ENCODE peak calls at places on chromosomes 13 and 19, in six cellular contexts. O, K, U, M, Z and C are unnamed samples.

GRCh38 chr19:57317503-57317902 is 2.8 kb upstream of the ZNF543 start:
- DNase-seq in K (no peak), Z (no peak), M (no peak), O (no peak), U (peak; percentile 23), C (no peak)

GRCh38 chr19:15463865-15464371 is 426 bp downstream of the RASAL3 start:
- DNase-seq in U (peak; percentile 70), M (no peak), O (peak; percentile 63), Z (peak; percentile 81), K (no peak), C (no peak)

GRCh38 chr13:32019612-32020233 is 11.9 kb upstream of the FRY start:
- DNase-seq in Z (peak; percentile 15), U (peak; percentile 37), M (peak; percentile 51), O (no peak), K (peak; percentile 53), C (peak; percentile 58)

GRCh38 chr19:48728882-48729645 is 9.5 kb upstream of the MAMSTR start:
- DNase-seq in U (peak; percentile 76), Z (no peak), K (no peak), M (no peak), O (no peak), C (no peak)

GRCh38 chr13:24271611-24272451 is 37.5 kb upstream of the C1QTNF9 start:
- DNase-seq in O (no peak), Z (peak; percentile 57), K (no peak), U (no peak), M (peak; percentile 68), C (peak; percentile 74)

GRCh38 chr19:4523306-4524110 is 5.2 kb upstream of the PLIN4 start:
- DNase-seq in K (peak; percentile 47), Z (no peak), M (peak; percentile 41), U (peak; percentile 93), O (peak; percentile 64), C (no peak)

GRCh38 chr19:47573076-47574026 is at the start of gene ZNF541:
- DNase-seq in U (peak; percentile 74), O (peak; percentile 81), M (no peak), K (peak; percentile 51), Z (peak; percentile 74), C (no peak)

GRCh38 chr13:32883501-32883900 is 132.7 kb upstream of the KL start:
- DNase-seq in O (no peak), K (peak; percentile 72), U (no peak), M (no peak), Z (no peak), C (no peak)

GRCh38 chr19:39031368-39032163 is 783 bp downstream of the FBXO27 start:
- DNase-seq in Z (peak; percentile 87), O (peak; percentile 94), M (peak; percentile 68), K (peak; percentile 100), U (peak; percentile 99), C (no peak)

GRCh38 chr19:48271531-48272151 is 1.8 kb downstream of the ZNF114 start:
- DNase-seq in Z (peak; percentile 21), M (peak; percentile 41), O (peak; percentile 66), U (peak; percentile 88), K (peak; percentile 86), C (no peak)

GRCh38 chr13:40254394-40254793 is 412.0 kb downstream of the FOXO1 start:
- DNase-seq in K (no peak), Z (no peak), O (no peak), M (no peak), U (no peak), C (no peak)

GRCh38 chr13:45941261-45941660 is 89.7 kb upstream of the SIAH3 start:
- DNase-seq in M (no peak), K (no peak), U (no peak), Z (no peak), O (no peak), C (peak; percentile 30)

GRCh38 chr13:46341112-46341711 is 45.8 kb downstream of the RUBCNL start:
- DNase-seq in Z (peak; percentile 44), M (peak; percentile 87), U (no peak), K (no peak), O (no peak), C (peak; percentile 86)

GRCh38 chr19:10760268-10760944 is 42.5 kb downstream of the DNM2 start:
- DNase-seq in Z (peak; percentile 41), O (no peak), M (no peak), K (no peak), U (no peak), C (peak; percentile 24)

GRCh38 chr13:60756306-60756705 is 359.3 kb downstream of the TDRD3 start:
- DNase-seq in K (no peak), U (no peak), M (no peak), Z (no peak), O (no peak), C (no peak)

GRCh38 chr19:46546194-46546896 is 50.7 kb upstream of the PNMA8B start:
- DNase-seq in Z (peak; percentile 47), O (no peak), K (peak; percentile 12), M (peak; percentile 9), U (peak; percentile 79), C (peak; percentile 38)

GRCh38 chr19:49672131-49672919 is 4.7 kb upstream of the PRMT1 start:
- DNase-seq in U (peak; percentile 96), K (peak; percentile 82), Z (peak; percentile 75), M (peak; percentile 42), O (no peak), C (peak; percentile 63)

GRCh38 chr19:38062959-38063786 is 156.2 kb downstream of the SIPA1L3 start:
- DNase-seq in O (no peak), M (no peak), K (peak; percentile 99), U (peak; percentile 62), Z (no peak), C (no peak)

GRCh38 chr13:46665243-46665629 is 112.3 kb downstream of the LRCH1 start:
- DNase-seq in Z (no peak), K (no peak), M (no peak), O (no peak), U (no peak), C (no peak)

GRCh38 chr13:23383151-23383550 is 50.4 kb downstream of the SACS start:
- DNase-seq in Z (no peak), K (no peak), O (no peak), M (no peak), U (no peak), C (no peak)

GRCh38 chr19:33472696-33473624 is 48.6 kb downstream of the PEPD start:
- DNase-seq in O (no peak), U (no peak), Z (no peak), M (peak; percentile 79), K (no peak), C (peak; percentile 94)

GRCh38 chr13:23979361-23980159 is 82.3 kb upstream of the C1QTNF9B start:
- DNase-seq in U (peak; percentile 88), O (peak; percentile 85), K (peak; percentile 81), M (peak; percentile 82), Z (peak; percentile 44), C (peak; percentile 71)

GRCh38 chr19:16830679-16831078 is 1.5 kb downstream of the SIN3B start:
- DNase-seq in Z (no peak), M (no peak), U (no peak), K (no peak), O (no peak), C (no peak)

GRCh38 chr19:48403606-48404005 is 10.1 kb downstream of the GRIN2D start:
- DNase-seq in U (peak; percentile 92), M (peak; percentile 61), K (peak; percentile 63), Z (no peak), O (no peak), C (peak; percentile 68)

GRCh38 chr13:84137292-84137691 is 255.0 kb upstream of the SLITRK1 start:
- DNase-seq in O (no peak), Z (peak; percentile 47), U (no peak), K (no peak), M (no peak), C (peak; percentile 70)

GRCh38 chr13:46577656-46578589 is 25.0 kb downstream of the LRCH1 start:
- DNase-seq in U (no peak), O (no peak), Z (no peak), M (peak; percentile 30), K (peak; percentile 29), C (no peak)

GRCh38 chr19:41859618-41860418 is at the start of gene RPS19:
- DNase-seq in M (peak; percentile 98), U (peak; percentile 98), O (peak; percentile 99), K (peak; percentile 99), Z (peak; percentile 98), C (peak; percentile 98)

GRCh38 chr13:64130600-64130999 is 2715.0 kb upstream of the PCDH20 start:
- DNase-seq in M (no peak), Z (no peak), O (no peak), K (no peak), U (no peak), C (no peak)